ENCODE peak calls at places on chromosome 11, in nine cellular contexts. M, H, N, O, R, D, J, Q and U are unnamed samples.

GRCh38 chr11:63564785-63565350 is 1.7 kb upstream of the PLAAT2 start:
- DNase-seq in H (no peak), D (no peak), Q (no peak), R (no peak), J (no peak), O (no peak), N (no peak), M (no peak), U (no peak)

GRCh38 chr11:120248551-120249278 is 8.8 kb downstream of the POU2F3 start:
- DNase-seq in H (no peak), R (peak; percentile 71), N (no peak), Q (no peak), O (no peak), J (peak; percentile 49), M (no peak), D (peak; percentile 19), U (peak; percentile 14)

GRCh38 chr11:9459573-9460321 is 1.1 kb upstream of the ZNF143 start:
- DNase-seq in J (peak; percentile 71), H (no peak), M (peak; percentile 28), R (peak; percentile 69), D (peak; percentile 80), Q (no peak), N (peak; percentile 32), O (peak; percentile 7), U (peak; percentile 69)

GRCh38 chr11:118918128-118918685 is 7.5 kb downstream of the BCL9L start:
- DNase-seq in H (peak; percentile 80), J (peak; percentile 92), N (peak; percentile 87), M (peak; percentile 90), R (no peak), D (peak; percentile 97), Q (peak; percentile 92), O (no peak), U (peak; percentile 95)

GRCh38 chr11:64602466-64603070 is 11.5 kb downstream of the SLC22A12 start:
- DNase-seq in D (no peak), Q (no peak), H (no peak), M (no peak), J (no peak), R (no peak), N (no peak), O (no peak), U (no peak)

GRCh38 chr11:62752177-62752785 is 1.7 kb downstream of the ZBTB3 start:
- DNase-seq in D (no peak), N (no peak), Q (no peak), O (no peak), M (no peak), H (no peak), J (no peak), R (no peak), U (no peak)

GRCh38 chr11:113159967-113160621 is 154.3 kb upstream of the TTC12 start:
- DNase-seq in N (peak; percentile 63), D (peak; percentile 22), O (no peak), H (no peak), M (peak; percentile 70), Q (no peak), J (no peak), R (no peak), U (peak; percentile 77)

GRCh38 chr11:10080134-10080533 is 213.9 kb downstream of the SBF2 start:
- DNase-seq in N (no peak), R (no peak), D (no peak), H (no peak), Q (no peak), O (no peak), M (no peak), J (no peak), U (no peak)

GRCh38 chr11:69113646-69114340 is 41.9 kb upstream of the SMIM38 start:
- DNase-seq in H (no peak), R (no peak), M (no peak), D (no peak), N (no peak), O (no peak), J (no peak), Q (no peak), U (no peak)

GRCh38 chr11:111123463-111124398 is 121.8 kb upstream of the POU2AF2 start:
- DNase-seq in H (no peak), N (no peak), O (no peak), R (no peak), J (no peak), M (no peak), Q (no peak), D (no peak), U (no peak)

GRCh38 chr11:124801014-124801413 is 808 bp upstream of the MSANTD2 start:
- DNase-seq in O (no peak), D (peak; percentile 66), J (peak; percentile 65), Q (no peak), M (no peak), H (no peak), N (no peak), R (peak; percentile 7), U (peak; percentile 57)

GRCh38 chr11:57410287-57410686 is 16.6 kb downstream of the SLC43A3 start:
- DNase-seq in D (peak; percentile 91), M (no peak), N (no peak), O (peak; percentile 81), R (no peak), Q (no peak), J (peak; percentile 71), H (no peak), U (peak; percentile 55)

GRCh38 chr11:12539570-12539969 is 134.7 kb upstream of the TEAD1 start:
- DNase-seq in H (no peak), N (peak; percentile 11), J (peak; percentile 95), D (peak; percentile 97), R (no peak), M (no peak), O (peak; percentile 91), Q (no peak), U (peak; percentile 86)

GRCh38 chr11:79471071-79471470 is 30.2 kb upstream of the TENM4 start:
- DNase-seq in M (no peak), Q (no peak), H (no peak), N (no peak), R (no peak), O (no peak), D (no peak), J (no peak), U (no peak)

GRCh38 chr11:96074551-96075309 is 150.8 kb upstream of the MTMR2 start:
- DNase-seq in H (no peak), O (no peak), J (no peak), Q (no peak), R (no peak), D (no peak), M (no peak), N (no peak), U (no peak)

GRCh38 chr11:127247261-127247660 is 246.7 kb upstream of the KIRREL3 start:
- DNase-seq in D (no peak), M (no peak), J (no peak), O (no peak), N (no peak), H (no peak), R (peak; percentile 66), Q (no peak), U (no peak)

GRCh38 chr11:13015753-13016152 is 6.6 kb downstream of the RASSF10 start:
- DNase-seq in D (no peak), J (no peak), M (no peak), O (no peak), R (no peak), Q (no peak), H (no peak), N (no peak), U (no peak)

GRCh38 chr11:130023204-130023603 is 20.6 kb upstream of the PRDM10 start:
- DNase-seq in M (no peak), N (no peak), H (no peak), O (no peak), Q (no peak), J (peak; percentile 72), D (peak; percentile 41), R (no peak), U (peak; percentile 59)

GRCh38 chr11:118618115-118618990 is 10.9 kb downstream of the PHLDB1 start:
- DNase-seq in J (peak; percentile 85), H (peak; percentile 76), D (peak; percentile 83), M (peak; percentile 83), R (no peak), Q (peak; percentile 90), O (peak; percentile 76), N (peak; percentile 66), U (peak; percentile 93)

GRCh38 chr11:26228778-26229177 is 103.2 kb upstream of the ANO3 start:
- DNase-seq in M (no peak), J (peak; percentile 70), N (no peak), O (no peak), D (no peak), R (no peak), H (no peak), Q (no peak), U (peak; percentile 50)

DNA sequence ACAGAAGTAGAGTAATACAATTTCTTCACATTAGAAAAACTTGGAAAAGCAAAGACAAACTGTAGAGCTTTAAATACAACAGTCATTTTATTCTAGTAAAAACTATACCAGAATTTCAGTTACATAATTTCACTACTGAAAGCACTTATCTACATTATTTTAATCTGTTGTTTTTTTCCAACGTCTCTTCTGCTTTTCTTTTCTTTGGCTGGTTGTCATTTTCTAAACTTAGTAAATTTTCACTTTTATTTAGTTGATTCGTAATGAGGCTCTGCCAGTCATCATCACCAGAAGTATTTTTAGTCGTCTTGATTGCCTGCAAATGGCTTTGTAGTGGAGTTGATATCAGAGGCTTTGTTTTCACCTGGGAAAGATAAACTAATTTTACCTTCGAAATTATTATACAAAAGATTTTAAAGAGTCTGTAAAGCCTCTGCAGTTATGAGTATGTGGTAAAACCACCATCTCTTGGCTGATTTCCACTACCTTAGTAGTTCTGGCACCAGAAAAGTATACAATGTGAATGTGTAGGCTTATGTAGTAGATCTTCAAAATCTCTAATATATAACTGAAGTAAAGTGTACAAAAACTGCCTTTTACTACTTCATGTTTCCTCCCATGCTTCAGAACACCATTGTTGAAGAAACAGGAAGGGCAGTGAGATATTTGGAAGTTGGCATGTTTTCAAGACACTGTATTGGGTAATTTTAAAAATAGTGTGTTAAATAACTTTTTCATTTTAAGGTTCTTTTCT is 19.2 kb downstream of the EIF3M start:
- DNase-seq in R (no peak), N (no peak), Q (no peak), M (no peak), H (no peak), J (peak; percentile 57), O (no peak), D (peak; percentile 66), U (peak; percentile 71)
- H3K4me3 ChIP-seq in R (no peak overlapping the region), N (no peak overlapping the region), Q (no peak overlapping the region), M (no peak overlapping the region), H (no peak overlapping the region), J (no peak overlapping the region), O (no peak overlapping the region), D (no peak overlapping the region), U (no peak overlapping the region)

GRCh38 chr11:94521684-94522083 is 9.4 kb downstream of the C11orf97 start:
- DNase-seq in Q (no peak), R (peak; percentile 63), M (no peak), D (peak; percentile 24), H (no peak), J (peak; percentile 49), O (no peak), N (no peak), U (peak; percentile 37)
- TF ChIP-seq CTCF in Q (no peak), R (peak; percentile 74), M (no peak), D (peak; percentile 57), H (no peak), J (peak; percentile 63), O (peak; percentile 52), N (no peak), U (peak; percentile 57)

GRCh38 chr11:76680517-76681425 is 10.2 kb upstream of the LRRC32 start:
- DNase-seq in R (peak; percentile 78), J (peak; percentile 78), N (peak; percentile 74), Q (peak; percentile 86), O (no peak), H (peak; percentile 35), M (peak; percentile 78), D (peak; percentile 74), U (peak; percentile 77)
- H3K4me3 ChIP-seq in R (no peak overlapping the region), J (no peak overlapping the region), N (no peak overlapping the region), Q (no peak overlapping the region), O (no peak overlapping the region), H (no peak overlapping the region), M (no peak overlapping the region), D (no peak overlapping the region), U (no peak overlapping the region)

GRCh38 chr11:49995559-49995958 is 13.2 kb upstream of the OR4C12 start:
- DNase-seq in Q (no peak), N (no peak), J (peak; percentile 82), R (peak; percentile 78), H (no peak), O (no peak), M (no peak), D (peak; percentile 28), U (peak; percentile 65)
- TF ChIP-seq CTCF in Q (peak; percentile 15), N (no peak), J (peak; percentile 51), R (peak; percentile 60), H (no peak), O (peak; percentile 29), M (no peak), D (peak; percentile 28), U (peak; percentile 44)